ENCODE peak calls at places on chromosomes 12 and 14, in nine cellular contexts. One of them, this sample, is unnamed.

GRCh38 chr14:69632752-69633151 is 21.4 kb downstream of the SUSD6 start:
- DNase-seq in thoracic aorta: no peak
- DNase-seq in Right ventricle myocardium inferior: no peak
- DNase-seq in stimulated activated CD4-positive, alpha-beta T cell treated with anti-CD3 and anti-CD28 coated beads, Interleukin-4, amount 100 ng/mL, for 48 hours: no peak
- DNase-seq in dermis blood vessel endothelial cell: peak
- DNase-seq in endothelial cell: no peak
- DNase-seq in Right ventricle myocardium superior: no peak
- DNase-seq in fibroblast of the conjunctiva: no peak
- DNase-seq in A549: no peak
- DNase-seq in this sample: no peak

GRCh38 chr14:62914025-62914424 is 131.2 kb downstream of the KCNH5 start:
- DNase-seq in endothelial cell: no peak
- DNase-seq in fibroblast of the conjunctiva: peak
- DNase-seq in dermis blood vessel endothelial cell: no peak
- DNase-seq in Right ventricle myocardium superior: no peak
- DNase-seq in thoracic aorta: no peak
- DNase-seq in A549: no peak
- DNase-seq in Right ventricle myocardium inferior: no peak
- DNase-seq in stimulated activated CD4-positive, alpha-beta T cell treated with anti-CD3 and anti-CD28 coated beads, Interleukin-4, amount 100 ng/mL, for 48 hours: no peak
- DNase-seq in this sample: no peak

GRCh38 chr12:131559517-131560516 is 151.1 kb upstream of the SFSWAP start:
- DNase-seq in thoracic aorta: no peak
- DNase-seq in fibroblast of the conjunctiva: no peak
- DNase-seq in A549: no peak
- DNase-seq in dermis blood vessel endothelial cell: no peak
- DNase-seq in Right ventricle myocardium inferior: no peak
- DNase-seq in endothelial cell: no peak
- DNase-seq in stimulated activated CD4-positive, alpha-beta T cell treated with anti-CD3 and anti-CD28 coated beads, Interleukin-4, amount 100 ng/mL, for 48 hours: no peak
- DNase-seq in Right ventricle myocardium superior: no peak
- DNase-seq in this sample: no peak

GRCh38 chr14:93369393-93370266 is 22.6 kb downstream of the COX8C start:
- DNase-seq in A549: no peak
- DNase-seq in Right ventricle myocardium superior: no peak
- DNase-seq in Right ventricle myocardium inferior: no peak
- DNase-seq in fibroblast of the conjunctiva: no peak
- DNase-seq in dermis blood vessel endothelial cell: no peak
- DNase-seq in stimulated activated CD4-positive, alpha-beta T cell treated with anti-CD3 and anti-CD28 coated beads, Interleukin-4, amount 100 ng/mL, for 48 hours: no peak
- DNase-seq in endothelial cell: no peak
- DNase-seq in thoracic aorta: no peak
- DNase-seq in this sample: no peak

GRCh38 chr14:60758875-60759274 is 24.3 kb downstream of the MNAT1 start:
- DNase-seq in thoracic aorta: no peak
- DNase-seq in A549: no peak
- DNase-seq in Right ventricle myocardium superior: no peak
- DNase-seq in Right ventricle myocardium inferior: no peak
- DNase-seq in endothelial cell: no peak
- DNase-seq in dermis blood vessel endothelial cell: no peak
- DNase-seq in fibroblast of the conjunctiva: no peak
- DNase-seq in stimulated activated CD4-positive, alpha-beta T cell treated with anti-CD3 and anti-CD28 coated beads, Interleukin-4, amount 100 ng/mL, for 48 hours: no peak
- DNase-seq in this sample: no peak

GRCh38 chr12:63151898-63152700 is 1.1 kb upstream of the AVPR1A start:
- DNase-seq in A549: peak
- DNase-seq in Right ventricle myocardium inferior: peak
- DNase-seq in thoracic aorta: no peak
- DNase-seq in stimulated activated CD4-positive, alpha-beta T cell treated with anti-CD3 and anti-CD28 coated beads, Interleukin-4, amount 100 ng/mL, for 48 hours: no peak
- DNase-seq in Right ventricle myocardium superior: no peak
- DNase-seq in endothelial cell: peak
- DNase-seq in dermis blood vessel endothelial cell: peak
- DNase-seq in fibroblast of the conjunctiva: peak
- DNase-seq in this sample: peak

GRCh38 chr14:99191663-99192621 is 80.1 kb downstream of the BCL11B start:
- DNase-seq in Right ventricle myocardium superior: peak
- DNase-seq in Right ventricle myocardium inferior: peak
- DNase-seq in thoracic aorta: no peak
- DNase-seq in fibroblast of the conjunctiva: peak
- DNase-seq in stimulated activated CD4-positive, alpha-beta T cell treated with anti-CD3 and anti-CD28 coated beads, Interleukin-4, amount 100 ng/mL, for 48 hours: no peak
- DNase-seq in endothelial cell: no peak
- DNase-seq in A549: no peak
- DNase-seq in dermis blood vessel endothelial cell: peak
- DNase-seq in this sample: peak

GRCh38 chr14:99682809-99683618 is 1.1 kb upstream of the CYP46A1 start:
- DNase-seq in endothelial cell: peak
- DNase-seq in Right ventricle myocardium superior: peak
- DNase-seq in thoracic aorta: peak
- DNase-seq in fibroblast of the conjunctiva: peak
- DNase-seq in A549: peak
- DNase-seq in dermis blood vessel endothelial cell: peak
- DNase-seq in stimulated activated CD4-positive, alpha-beta T cell treated with anti-CD3 and anti-CD28 coated beads, Interleukin-4, amount 100 ng/mL, for 48 hours: peak
- DNase-seq in Right ventricle myocardium inferior: peak
- DNase-seq in this sample: peak

GRCh38 chr12:120940799-120941198 is 36.6 kb upstream of the SPPL3 start:
- DNase-seq in fibroblast of the conjunctiva: no peak
- DNase-seq in thoracic aorta: no peak
- DNase-seq in Right ventricle myocardium superior: no peak
- DNase-seq in Right ventricle myocardium inferior: no peak
- DNase-seq in stimulated activated CD4-positive, alpha-beta T cell treated with anti-CD3 and anti-CD28 coated beads, Interleukin-4, amount 100 ng/mL, for 48 hours: no peak
- DNase-seq in A549: no peak
- DNase-seq in dermis blood vessel endothelial cell: no peak
- DNase-seq in endothelial cell: no peak
- DNase-seq in this sample: no peak

GRCh38 chr12:41345071-41345470 is 157.0 kb downstream of the PDZRN4 start:
- DNase-seq in Right ventricle myocardium superior: no peak
- DNase-seq in stimulated activated CD4-positive, alpha-beta T cell treated with anti-CD3 and anti-CD28 coated beads, Interleukin-4, amount 100 ng/mL, for 48 hours: no peak
- DNase-seq in Right ventricle myocardium inferior: no peak
- DNase-seq in fibroblast of the conjunctiva: no peak
- DNase-seq in A549: no peak
- DNase-seq in dermis blood vessel endothelial cell: no peak
- DNase-seq in endothelial cell: no peak
- DNase-seq in thoracic aorta: no peak
- DNase-seq in this sample: no peak

GRCh38 chr12:107670999-107671643 is 14.5 kb upstream of the PWP1 start:
- DNase-seq in fibroblast of the conjunctiva: no peak
- DNase-seq in A549: no peak
- DNase-seq in dermis blood vessel endothelial cell: peak
- DNase-seq in Right ventricle myocardium superior: no peak
- DNase-seq in endothelial cell: peak
- DNase-seq in stimulated activated CD4-positive, alpha-beta T cell treated with anti-CD3 and anti-CD28 coated beads, Interleukin-4, amount 100 ng/mL, for 48 hours: peak
- DNase-seq in Right ventricle myocardium inferior: no peak
- DNase-seq in thoracic aorta: no peak
- DNase-seq in this sample: no peak

This sample was measured in left ventricle myocardium superior.